ENCODE peak calls at places on chromosomes 3 and 15, in four cellular contexts. N, B, Z and S are unnamed samples.

GRCh38 chr3:185702564-185703225 is 116.6 kb downstream of the SENP2 start:
- DNase-seq in N (peak), Z (no peak), B (no peak), S (no peak)

GRCh38 chr3:160185711-160186110 is 39.5 kb upstream of the C3orf80 start:
- DNase-seq in N (peak), Z (no peak), B (no peak), S (no peak)

GRCh38 chr3:171953300-171954022 is 85.9 kb upstream of the FNDC3B start:
- DNase-seq in N (no peak), Z (peak), B (no peak), S (no peak)

GRCh38 chr3:133930341-133930933 is 34.8 kb upstream of the RAB6B start:
- DNase-seq in N (no peak), Z (peak), B (no peak), S (peak)

GRCh38 chr15:58555168-58556027 is 123.6 kb downstream of the LIPC start:
- DNase-seq in Z (no peak), N (no peak), B (no peak), S (no peak)

GRCh38 chr3:57281710-57282109 is 10.8 kb downstream of the ASB14 start:
- DNase-seq in N (no peak), B (no peak), Z (peak), S (no peak)

GRCh38 chr3:168952551-168952950 is 711.0 kb downstream of the MECOM start:
- DNase-seq in Z (peak), N (no peak), B (no peak), S (no peak)

GRCh38 chr3:123881771-123882170 is 2.4 kb downstream of the MYLK start:
- DNase-seq in N (no peak), Z (no peak), B (no peak), S (no peak)

GRCh38 chr15:96392380-96393208 is 62.1 kb downstream of the NR2F2 start:
- DNase-seq in N (no peak), B (no peak), Z (no peak), S (no peak)

GRCh38 chr15:84956199-84956598 is 25.5 kb upstream of the PDE8A start:
- DNase-seq in Z (no peak), B (no peak), N (no peak), S (no peak)

GRCh38 chr3:190877925-190878324 is 15.4 kb upstream of the GMNC start:
- DNase-seq in B (no peak), N (no peak), Z (no peak), S (no peak)
- TF ChIP-seq CTCF in B (peak), N (no peak), Z (peak), S (peak)

GRCh38 chr3:159091936-159092335 is 290.1 kb downstream of the MFSD1 start:
- DNase-seq in N (no peak), Z (no peak), B (no peak), S (no peak)
- TF ChIP-seq CTCF in N (no peak), Z (no peak), B (no peak), S (no peak)

GRCh38 chr3:114447545-114447944 is 153.7 kb downstream of the TIGIT start:
- DNase-seq in B (no peak), Z (no peak), N (no peak), S (no peak)
- TF ChIP-seq CTCF in B (no peak), Z (no peak), N (no peak), S (no peak)

GRCh38 chr3:152961323-152961722 is 126.4 kb downstream of the P2RY1 start:
- DNase-seq in B (no peak), Z (no peak), N (peak), S (peak)
- TF ChIP-seq CTCF in B (peak), Z (peak), N (no peak), S (no peak)

GRCh38 chr3:48664313-48664644 is 1.6 kb upstream of the CELSR3 start:
- DNase-seq in Z (no peak), B (no peak), N (no peak), S (no peak)
- TF ChIP-seq CTCF in Z (peak), B (peak), N (no peak), S (no peak)